ENCODE peak calls at places on chromosomes 5 and 9, in nine cellular contexts. A is kidney, J is sigmoid colon, D is pancreas, R is cardiac fibroblast, G is dorsolateral prefrontal cortex, T is astrocyte of the spinal cord, Z is RWPE2, W is epithelial cell of esophagus. M is an unnamed sample.

GRCh38 chr5:32432633-32433032 is 11.9 kb downstream of the ZFR start:
- DNase-seq in J (no peak), D (no peak), T (no peak), Z (no peak), W (no peak), G (no peak), R (no peak), A (no peak), M (no peak)

GRCh38 chr5:170161069-170161468 is 55.4 kb downstream of the FOXI1 start:
- DNase-seq in D (no peak), R (no peak), J (no peak), A (no peak), W (no peak), G (no peak), T (no peak), Z (no peak), M (no peak)

GRCh38 chr9:87259543-87259942 is 238.1 kb upstream of the DAPK1 start:
- DNase-seq in D (no peak), J (no peak), W (no peak), A (no peak), R (peak; percentile 72), T (peak; percentile 63), Z (no peak), G (no peak), M (peak; percentile 25)

GRCh38 chr5:134467231-134467630 is 55.5 kb upstream of the CDKN2AIPNL start:
- DNase-seq in R (no peak), T (no peak), W (no peak), G (no peak), J (no peak), Z (peak; percentile 23), A (peak; percentile 61), D (no peak), M (no peak)

GRCh38 chr9:98450486-98450885 is 195.0 kb upstream of the TBC1D2 start:
- DNase-seq in A (no peak), G (no peak), D (no peak), J (no peak), R (no peak), T (peak; percentile 36), W (peak; percentile 28), Z (no peak), M (peak; percentile 19)

GRCh38 chr5:172110921-172111873 is 76.8 kb downstream of the STK10 start:
- DNase-seq in J (no peak), R (peak; percentile 55), D (no peak), T (peak; percentile 50), A (peak; percentile 74), W (peak; percentile 56), G (no peak), Z (no peak), M (peak; percentile 61)

GRCh38 chr9:134695144-134695543 is 53.5 kb downstream of the COL5A1 start:
- DNase-seq in R (no peak), W (no peak), D (no peak), A (no peak), Z (no peak), T (no peak), G (no peak), J (no peak), M (no peak)

GRCh38 chr5:96219580-96220281 is 213.3 kb downstream of the PCSK1 start:
- DNase-seq in D (no peak), Z (no peak), W (peak; percentile 90), R (peak; percentile 42), T (peak; percentile 81), A (no peak), J (no peak), G (no peak), M (peak; percentile 71)

GRCh38 chr5:52760695-52761366 is 26.9 kb upstream of the ITGA1 start:
- DNase-seq in T (no peak), R (no peak), Z (no peak), J (no peak), D (no peak), G (no peak), W (no peak), A (no peak), M (no peak)

DNA sequence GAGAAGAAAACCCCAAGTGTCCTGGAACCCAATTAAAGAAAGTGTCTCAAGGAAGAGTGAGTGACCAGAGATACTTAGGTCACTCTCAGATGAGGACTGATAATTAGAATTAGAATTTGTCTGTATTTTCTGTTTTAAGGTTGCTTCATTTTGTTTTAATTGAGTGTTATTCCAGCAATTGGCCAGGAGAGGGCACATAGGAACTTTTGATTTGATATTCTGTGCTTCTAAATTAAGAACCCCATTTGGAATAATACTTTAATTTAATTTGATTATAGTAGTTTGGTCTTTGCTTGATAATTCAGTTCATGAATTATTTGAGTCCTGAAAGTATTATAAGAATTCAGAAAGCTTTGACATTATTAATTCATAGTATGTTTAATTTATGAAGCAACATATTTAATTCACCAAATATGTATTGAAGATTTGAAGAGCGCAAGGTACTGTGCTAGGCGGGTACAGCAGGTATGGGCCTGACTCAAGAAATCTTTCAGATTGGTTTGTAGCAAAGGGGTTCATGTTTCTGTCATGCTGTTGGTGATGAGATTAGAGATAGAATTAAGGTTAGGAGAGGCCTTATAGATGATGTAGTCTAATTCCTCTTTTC is 4.9 kb downstream of the MRPL22 start:
- DNase-seq in Z (no peak), A (no peak), G (no peak), D (no peak), T (peak; percentile 43), J (no peak), W (peak; percentile 37), R (peak; percentile 54), M (peak; percentile 57)
- TF ChIP-seq CTCF in Z (peak; percentile 92), A (peak; percentile 52), G (peak; percentile 85), D (peak; percentile 49), T (peak; percentile 56), J (no peak), W (peak; percentile 50), R (peak; percentile 49), M (peak; percentile 62)

GRCh38 chr9:124450241-124450924 is at the start of gene ADGRD2:
- DNase-seq in W (peak; percentile 46), T (peak; percentile 9), G (peak; percentile 43), A (no peak), Z (no peak), R (peak; percentile 16), J (no peak), D (no peak), M (peak; percentile 9)
- H3K4me3 ChIP-seq in W (peak within 1 kb of the TSS; percentile 28), T (no peak within 1 kb of the TSS), G (peak within 1 kb of the TSS; percentile 0), A (no peak within 1 kb of the TSS), Z (peak within 1 kb of the TSS; percentile 16), R (no peak within 1 kb of the TSS), J (no peak within 1 kb of the TSS), D (no peak within 1 kb of the TSS), M (no peak within 1 kb of the TSS)

GRCh38 chr5:150400327-150401075 is 12.2 kb downstream of the CD74 start:
- DNase-seq in D (no peak), Z (no peak), A (no peak), J (no peak), G (no peak), W (no peak), R (no peak), T (no peak), M (no peak)

GRCh38 chr5:150397749-150398431 is 14.8 kb downstream of the CD74 start:
- DNase-seq in W (no peak), D (no peak), J (no peak), A (no peak), T (no peak), G (no peak), Z (no peak), R (no peak), M (no peak)

GRCh38 chr5:150399158-150400019 is 13.3 kb downstream of the CD74 start:
- DNase-seq in T (no peak), W (no peak), J (no peak), G (no peak), A (peak; percentile 51), D (no peak), Z (no peak), R (no peak), M (no peak)

GRCh38 chr5:150400020-150400326 is 12.7 kb downstream of the CD74 start:
- DNase-seq in Z (no peak), R (no peak), A (no peak), D (no peak), J (no peak), W (no peak), T (no peak), G (no peak), M (no peak)

GRCh38 chr5:150398432-150399157 is 14.1 kb downstream of the CD74 start:
- DNase-seq in A (peak; percentile 65), Z (no peak), R (no peak), G (no peak), D (no peak), J (no peak), W (peak; percentile 22), T (no peak), M (no peak)
- TF ChIP-seq CTCF in A (peak; percentile 20), Z (no peak), R (peak; percentile 32), G (no peak), D (no peak), J (no peak), W (peak; percentile 24), T (peak; percentile 32), M (peak; percentile 2)

DNA sequence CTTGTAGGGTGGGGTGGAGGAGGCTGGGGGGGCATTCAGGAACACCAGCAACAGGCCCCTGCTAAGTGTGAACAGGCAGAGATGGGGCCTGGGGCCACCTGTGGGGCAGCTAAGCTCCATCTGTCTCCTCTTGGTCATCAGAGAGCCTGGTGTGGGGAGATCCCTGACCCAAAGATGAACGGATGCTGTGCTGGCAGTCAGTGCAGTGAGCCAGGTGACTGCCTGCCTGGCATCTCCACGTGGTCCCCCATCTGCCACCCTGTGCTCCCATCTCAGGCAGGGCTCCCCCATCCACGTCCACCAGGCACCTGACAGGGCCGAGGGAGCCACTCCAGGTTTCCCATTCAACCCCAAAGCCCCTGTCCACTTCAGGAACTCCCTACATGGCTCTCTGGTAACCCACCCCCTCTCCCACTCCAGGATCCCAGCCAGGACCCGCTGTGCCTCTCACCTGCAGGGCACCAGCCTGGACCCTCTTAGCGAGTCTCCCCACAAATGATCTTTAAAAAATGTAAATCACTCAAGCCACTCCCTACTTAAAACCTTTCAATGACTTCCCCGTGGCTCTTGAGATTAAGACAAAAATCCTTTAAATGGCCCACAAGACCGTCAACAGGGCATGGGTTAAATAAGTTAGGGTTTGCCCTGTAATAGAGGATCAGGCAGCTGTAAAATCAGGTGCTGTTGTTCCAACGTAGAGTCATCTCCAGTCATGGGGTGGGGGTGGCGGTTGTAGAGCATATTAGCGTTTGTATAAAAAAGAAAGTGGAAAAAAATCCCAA is 60.8 kb downstream of the LMX1B start:
- DNase-seq in R (no peak), J (no peak), D (no peak), T (no peak), W (no peak), Z (no peak), A (peak; percentile 30), G (no peak), M (no peak)
- H3K4me3 ChIP-seq in R (no peak overlapping the region), J (no peak overlapping the region), D (no peak overlapping the region), T (no peak overlapping the region), W (no peak overlapping the region), Z (no peak overlapping the region), A (no peak overlapping the region), G (no peak overlapping the region), M (no peak overlapping the region)

DNA sequence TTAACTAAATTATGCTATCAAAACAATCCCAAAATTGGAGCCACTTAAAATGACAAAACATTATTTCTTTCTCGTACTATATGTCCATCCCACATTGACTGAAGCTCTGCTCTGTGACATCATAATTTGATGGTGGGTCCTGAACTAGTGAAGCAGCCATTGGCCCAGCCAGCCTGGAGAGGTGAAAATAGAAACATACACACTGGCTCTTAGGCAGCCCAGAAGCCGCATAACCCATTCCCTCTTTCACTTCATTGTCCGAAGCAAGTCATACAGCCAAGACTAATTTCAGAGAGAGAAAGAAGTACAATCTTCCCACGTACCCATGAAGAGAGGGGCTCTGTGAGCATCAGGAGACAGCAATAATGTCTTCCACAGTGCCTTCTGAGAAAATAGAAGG is 342.5 kb downstream of the NFIB start:
- DNase-seq in T (no peak), W (no peak), J (no peak), G (no peak), A (no peak), Z (no peak), R (no peak), D (no peak), M (no peak)
- TF ChIP-seq CTCF in T (no peak), W (no peak), J (no peak), G (no peak), A (no peak), Z (no peak), R (no peak), D (no peak), M (no peak)

M was measured in fibroblast of pulmonary artery.